ENCODE peak calls at places on chromosomes 13 and 19, in ten cellular contexts. L, X, C, H, Q, J, A, S, G and D are unnamed samples.
A peak's percentile ranks its signal among the peaks of the same experiment; 100 is the strongest.

GRCh38 chr19:2604747-2605329 is 97.7 kb downstream of the GNG7 start:
- DNase-seq in J (no peak), G (no peak), Q (no peak), S (no peak), C (no peak), A (no peak), H (no peak), L (no peak), X (no peak), D (no peak)

GRCh38 chr13:99566125-99567083 is 65.1 kb downstream of the TM9SF2 start:
- DNase-seq in A (no peak), L (no peak), H (no peak), J (no peak), Q (no peak), X (no peak), S (no peak), G (no peak), C (no peak), D (no peak)

GRCh38 chr13:71274923-71275593 is 591.9 kb downstream of the DACH1 start:
- DNase-seq in C (no peak), H (no peak), Q (no peak), X (no peak), J (no peak), G (no peak), A (no peak), S (no peak), L (no peak), D (no peak)

GRCh38 chr13:42038661-42039456 is 9.6 kb upstream of the DGKH start:
- DNase-seq in J (no peak), Q (no peak), A (no peak), S (no peak), G (no peak), H (no peak), L (no peak), X (no peak), C (no peak), D (no peak)

GRCh38 chr19:810077-810855 is 11.5 kb downstream of the PLPPR3 start:
- DNase-seq in S (no peak), A (no peak), J (peak; percentile 48), L (no peak), C (no peak), X (no peak), H (no peak), G (no peak), Q (no peak), D (no peak)

GRCh38 chr13:42753697-42754096 is 27.7 kb upstream of the FAM216B start:
- DNase-seq in C (no peak), Q (no peak), X (no peak), L (no peak), H (no peak), A (no peak), S (no peak), J (no peak), G (no peak), D (no peak)

GRCh38 chr13:80979035-80979641 is 638.2 kb upstream of the SPRY2 start:
- DNase-seq in C (peak; percentile 42), A (peak; percentile 42), X (no peak), G (peak; percentile 23), S (peak; percentile 26), J (peak; percentile 31), L (peak; percentile 10), H (peak; percentile 61), Q (no peak), D (no peak)

GRCh38 chr19:2150794-2151338 is 500 bp downstream of the AP3D1 start:
- DNase-seq in S (peak; percentile 35), J (peak; percentile 65), A (peak; percentile 14), X (peak; percentile 34), L (no peak), C (peak; percentile 38), G (no peak), H (no peak), Q (no peak), D (no peak)

GRCh38 chr19:1590641-1591397 is 1.8 kb downstream of the MBD3 start:
- DNase-seq in J (no peak), C (no peak), Q (no peak), H (no peak), L (no peak), G (no peak), A (no peak), S (peak; percentile 32), X (no peak), D (no peak)

DNA sequence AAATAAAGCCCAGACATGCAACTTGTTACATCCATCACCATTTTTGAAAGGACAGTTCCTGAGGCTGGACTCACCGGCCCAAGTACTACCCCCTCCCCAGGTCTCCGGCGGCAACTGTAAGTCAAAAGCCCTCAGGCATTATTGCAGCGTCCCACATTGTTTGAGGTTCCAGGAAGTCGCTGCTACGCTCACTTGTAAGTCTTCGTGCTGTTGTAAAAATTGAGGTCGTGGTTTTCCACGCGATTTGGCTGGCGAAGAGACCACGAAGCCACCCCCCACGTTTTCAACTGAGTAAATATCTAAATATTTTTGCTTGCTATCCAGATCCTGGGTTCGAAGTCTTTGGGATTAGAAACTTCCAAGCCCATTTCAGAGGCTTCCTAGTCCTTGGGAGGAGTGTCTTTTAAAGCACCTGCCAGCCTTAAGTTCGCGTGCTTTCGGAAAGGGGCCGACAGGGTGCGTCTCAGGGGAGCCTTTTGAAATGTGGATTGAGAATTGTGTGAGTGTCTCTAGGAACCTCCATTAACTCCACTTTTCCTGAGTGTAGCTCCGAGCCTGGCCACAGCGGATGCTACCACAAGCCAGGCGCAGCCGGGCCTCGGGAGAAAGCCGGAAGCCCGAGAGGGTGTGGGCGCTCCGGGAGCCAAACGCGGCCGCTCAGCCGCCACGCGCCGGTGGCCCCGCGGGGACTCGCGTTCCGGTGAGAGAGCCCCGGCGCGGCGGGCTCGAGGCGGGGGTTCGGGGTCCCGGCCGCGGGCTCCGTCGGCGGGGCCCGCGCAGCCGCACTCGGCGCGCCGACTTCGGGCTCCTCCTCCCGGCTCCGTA is at the start of gene FNDC3A:
- DNase-seq in A (peak; percentile 54), S (peak; percentile 49), L (peak; percentile 44), G (peak; percentile 42), H (peak; percentile 71), X (peak; percentile 83), C (peak; percentile 56), J (peak; percentile 71), Q (peak; percentile 39), D (peak; percentile 68)
- TF ChIP-seq CTCF in A (peak; percentile 18), S (peak; percentile 17), L (no peak), G (peak; percentile 16), H (no peak), X (peak; percentile 6), C (no peak), J (no peak), Q (no peak), D (no peak)

DNA sequence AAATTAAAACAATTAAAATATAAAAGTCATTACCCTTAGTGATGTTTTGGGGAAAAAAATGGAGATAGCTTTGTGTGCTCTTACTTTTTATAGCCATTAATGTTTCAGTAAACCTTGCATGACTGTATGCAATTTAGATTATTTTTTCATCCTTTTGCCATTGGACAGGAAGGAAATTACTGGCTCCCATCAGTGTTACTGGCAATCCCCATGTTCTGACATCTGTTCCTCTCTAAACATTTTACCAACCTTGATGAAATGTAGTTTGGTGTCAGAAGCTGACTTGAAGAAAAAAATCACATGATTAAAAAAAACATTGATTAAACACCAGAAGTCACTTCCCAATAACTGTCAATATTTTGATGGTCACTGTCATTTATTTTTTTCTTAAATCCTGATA is 52.3 kb upstream of the ZNF536 start:
- DNase-seq in J (no peak), A (no peak), L (no peak), X (no peak), H (no peak), C (no peak), Q (no peak), S (no peak), G (no peak), D (no peak)
- H3K4me1 ChIP-seq in J (no peaks in the 10 kb centered on the region), A (no peaks in the 10 kb centered on the region), L (no peaks in the 10 kb centered on the region), X (no peaks in the 10 kb centered on the region), H (no peaks in the 10 kb centered on the region), C (peaks cover 2% of the 10 kb centered on the region), Q (no peaks in the 10 kb centered on the region), S (no peaks in the 10 kb centered on the region), G (no peaks in the 10 kb centered on the region), D (no peaks in the 10 kb centered on the region)

GRCh38 chr13:48843630-48844380 is 131.9 kb upstream of the FNDC3A start:
- DNase-seq in C (no peak), X (no peak), J (peak; percentile 5), G (no peak), A (no peak), L (no peak), Q (no peak), H (no peak), S (no peak), D (no peak)
- H3K9me3 ChIP-seq in C (no peaks in the 10 kb centered on the region), X (no peaks in the 10 kb centered on the region), J (no peaks in the 10 kb centered on the region), G (no peaks in the 10 kb centered on the region), A (no peaks in the 10 kb centered on the region), L (no peaks in the 10 kb centered on the region), Q (no peaks in the 10 kb centered on the region), H (no peaks in the 10 kb centered on the region), S (no peaks in the 10 kb centered on the region), D (no peaks in the 10 kb centered on the region)

GRCh38 chr19:19062454-19063182 is 1.2 kb upstream of the SLC25A42 start:
- DNase-seq in L (peak; percentile 7), S (no peak), C (no peak), X (no peak), J (no peak), G (no peak), Q (no peak), A (peak; percentile 44), H (peak; percentile 61), D (no peak)

GRCh38 chr19:19063183-19064097 is at the start of gene SLC25A42:
- DNase-seq in L (peak; percentile 99), C (peak; percentile 99), X (peak; percentile 99), S (peak; percentile 99), J (peak; percentile 97), A (peak; percentile 99), G (peak; percentile 99), H (peak; percentile 100), Q (peak; percentile 99), D (peak; percentile 99)

GRCh38 chr19:19061491-19061890 is 2.3 kb upstream of the SLC25A42 start:
- DNase-seq in A (no peak), L (no peak), H (no peak), G (no peak), S (no peak), C (no peak), J (no peak), X (peak; percentile 55), Q (no peak), D (no peak)

GRCh38 chr19:19064811-19065745 is 1.3 kb downstream of the SLC25A42 start:
- DNase-seq in A (no peak), X (no peak), G (no peak), S (peak; percentile 36), J (peak; percentile 32), Q (no peak), L (no peak), H (no peak), C (no peak), D (no peak)

GRCh38 chr19:19064098-19064722 is 416 bp downstream of the SLC25A42 start:
- DNase-seq in Q (peak; percentile 14), S (peak; percentile 27), X (no peak), A (no peak), C (no peak), J (no peak), L (peak; percentile 56), H (no peak), G (peak; percentile 35), D (no peak)
- TF ChIP-seq CTCF in Q (no peak), S (peak; percentile 43), X (peak; percentile 6), A (peak; percentile 31), C (no peak), J (peak; percentile 41), L (no peak), H (no peak), G (no peak), D (peak; percentile 10)

GRCh38 chr13:97121894-97122293 is 100.2 kb upstream of the MBNL2 start:
- DNase-seq in C (no peak), G (no peak), H (peak; percentile 79), S (no peak), Q (no peak), X (no peak), J (no peak), A (peak; percentile 67), L (no peak), D (no peak)
- H3K4me1 ChIP-seq in C (peaks cover 12% of the 10 kb centered on the region), G (peaks cover 20% of the 10 kb centered on the region), H (peaks cover 18% of the 10 kb centered on the region), S (peaks cover 4% of the 10 kb centered on the region), Q (no peaks in the 10 kb centered on the region), X (peaks cover 30% of the 10 kb centered on the region), J (no peaks in the 10 kb centered on the region), A (peaks cover 68% of the 10 kb centered on the region), L (peaks cover 68% of the 10 kb centered on the region), D (peaks cover 40% of the 10 kb centered on the region)